ENCODE peak calls at places on chromosomes 7 and 10, in four cellular contexts. K, P, A and F are unnamed samples.

GRCh38 chr10:101063548-101064414 is 2.0 kb downstream of the KAZALD1 start:
- DNase-seq in K (no peak), P (no peak), A (peak; percentile 3), F (no peak)

GRCh38 chr10:32972929-32973328 is 14.9 kb upstream of the ITGB1 start:
- DNase-seq in K (no peak), P (no peak), A (no peak), F (no peak)

GRCh38 chr10:107442035-107442505 is 277.6 kb upstream of the SORCS1 start:
- DNase-seq in K (peak; percentile 31), P (peak; percentile 43), A (peak; percentile 9), F (peak; percentile 19)

GRCh38 chr7:47361746-47362215 is 220.1 kb downstream of the TNS3 start:
- DNase-seq in K (peak; percentile 60), P (peak; percentile 89), A (no peak), F (peak; percentile 94)

GRCh38 chr7:6175642-6176041 is 96.8 kb downstream of the CYTH3 start:
- DNase-seq in K (peak; percentile 69), P (peak; percentile 43), A (no peak), F (peak; percentile 6)

GRCh38 chr10:122464158-122464510 is 2.8 kb downstream of the HTRA1 start:
- DNase-seq in K (no peak), P (no peak), A (no peak), F (no peak)

GRCh38 chr10:3197354-3198003 is 24.9 kb upstream of the PITRM1 start:
- DNase-seq in K (peak; percentile 84), P (peak; percentile 91), A (peak; percentile 44), F (peak; percentile 69)

GRCh38 chr10:4074559-4075407 is 289.8 kb upstream of the KLF6 start:
- DNase-seq in K (no peak), P (peak; percentile 45), A (no peak), F (no peak)

GRCh38 chr7:149005427-149006344 is 22.6 kb downstream of the PDIA4 start:
- DNase-seq in K (peak; percentile 74), P (peak; percentile 63), A (peak; percentile 66), F (no peak)

GRCh38 chr10:8325417-8325980 is 271.0 kb downstream of the GATA3 start:
- DNase-seq in K (no peak), P (no peak), A (no peak), F (no peak)

GRCh38 chr7:86889501-86889900 is 170.0 kb downstream of the ELAPOR2 start:
- DNase-seq in K (no peak), P (no peak), A (no peak), F (no peak)

GRCh38 chr10:5547934-5548660 is 23.3 kb downstream of the CALML3 start:
- DNase-seq in K (no peak), P (peak; percentile 56), A (no peak), F (no peak)

GRCh38 chr10:129742742-129743550 is 221.1 kb downstream of the EBF3 start:
- DNase-seq in K (no peak), P (no peak), A (no peak), F (no peak)

GRCh38 chr10:61197022-61197421 is 253.0 kb upstream of the RHOBTB1 start:
- DNase-seq in K (peak; percentile 21), P (no peak), A (no peak), F (no peak)

GRCh38 chr10:69101451-69102095 is 13.7 kb downstream of the SRGN start:
- DNase-seq in K (peak; percentile 34), P (peak; percentile 58), A (no peak), F (no peak)

GRCh38 chr7:28996836-28997235 is 38.7 kb upstream of the TRIL start:
- DNase-seq in K (peak; percentile 20), P (no peak), A (no peak), F (no peak)

GRCh38 chr10:19904202-19904661 is 88.0 kb downstream of the PLXDC2 start:
- DNase-seq in K (no peak), P (peak; percentile 94), A (no peak), F (peak; percentile 89)

GRCh38 chr7:1539346-1540321 is 9.1 kb downstream of the MAFK start:
- DNase-seq in K (no peak), P (peak; percentile 42), A (no peak), F (no peak)

GRCh38 chr10:123175389-123176387 is 21.5 kb downstream of the BUB3 start:
- DNase-seq in K (no peak), P (no peak), A (no peak), F (no peak)

GRCh38 chr10:121459765-121460453 is 138.3 kb downstream of the FGFR2 start:
- DNase-seq in K (no peak), P (peak; percentile 71), A (no peak), F (peak; percentile 90)

GRCh38 chr10:28906934-28907333 is 229.6 kb downstream of the BAMBI start:
- DNase-seq in K (peak; percentile 55), P (no peak), A (no peak), F (no peak)

GRCh38 chr10:132630666-132631347 is 93.2 kb downstream of the INPP5A start:
- DNase-seq in K (no peak), P (no peak), A (no peak), F (no peak)

GRCh38 chr10:62650411-62650810 is 154.1 kb upstream of the ADO start:
- DNase-seq in K (no peak), P (no peak), A (no peak), F (no peak)

GRCh38 chr10:59830601-59831259 is 75.6 kb downstream of the CCDC6 start:
- DNase-seq in K (peak; percentile 70), P (peak; percentile 59), A (peak; percentile 37), F (peak; percentile 46)

GRCh38 chr10:78390817-78391216 is 357.2 kb downstream of the RPS24 start:
- DNase-seq in K (no peak), P (no peak), A (no peak), F (no peak)

GRCh38 chr10:112519129-112519761 is 72.2 kb downstream of the VTI1A start:
- DNase-seq in K (no peak), P (no peak), A (no peak), F (no peak)

GRCh38 chr10:87059401-87059800 is 35.2 kb downstream of the GLUD1 start:
- DNase-seq in K (no peak), P (no peak), A (no peak), F (no peak)

GRCh38 chr10:42638053-42638820 is at the start of gene ZNF33B:
- DNase-seq in K (peak; percentile 93), P (peak; percentile 95), A (peak; percentile 97), F (peak; percentile 57)

GRCh38 chr7:81079736-81080135 is 160.9 kb upstream of the SEMA3C start:
- DNase-seq in K (no peak), P (peak; percentile 1), A (no peak), F (no peak)

GRCh38 chr7:81074406-81074805 is 155.6 kb upstream of the SEMA3C start:
- DNase-seq in K (no peak), P (no peak), A (no peak), F (no peak)

GRCh38 chr7:81070956-81071355 is 152.1 kb upstream of the SEMA3C start:
- DNase-seq in K (no peak), P (no peak), A (no peak), F (no peak)

GRCh38 chr7:81075150-81075549 is 156.3 kb upstream of the SEMA3C start:
- DNase-seq in K (no peak), P (peak; percentile 52), A (no peak), F (peak; percentile 39)
- TF ChIP-seq CTCF in K (no peak), P (no peak), A (no peak), F (no peak)

DNA sequence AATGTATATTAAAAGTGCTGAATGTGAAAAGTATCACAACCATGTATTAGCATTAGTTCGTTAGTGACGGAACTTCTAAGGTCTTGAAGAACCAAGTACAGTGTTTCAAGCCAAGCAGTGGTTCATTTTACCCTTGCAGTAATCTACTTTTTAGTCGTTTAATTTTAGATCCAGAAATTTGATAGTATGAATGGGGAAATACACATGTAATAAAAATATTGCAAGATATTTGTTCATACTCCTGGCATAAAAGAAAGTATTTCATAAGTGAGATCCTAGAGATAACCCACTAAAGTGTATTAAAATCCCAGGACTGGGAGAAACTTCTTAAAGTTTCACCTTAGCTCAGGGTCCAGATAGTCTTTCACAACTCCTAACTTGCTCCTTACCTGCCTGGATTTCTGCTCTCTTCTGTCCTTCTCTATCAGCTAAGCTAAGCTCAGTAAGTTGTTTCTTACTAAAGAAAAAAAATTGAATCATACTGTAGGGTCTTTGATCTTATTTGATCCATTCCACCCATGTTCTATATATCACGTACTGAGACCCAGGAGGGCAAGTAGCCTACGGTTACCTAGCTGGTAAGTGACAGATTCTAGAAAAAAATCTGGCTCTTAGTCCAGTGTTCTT is 1.5 kb downstream of the BCAP29 start:
- DNase-seq in K (peak; percentile 48), P (peak; percentile 18), A (no peak), F (no peak)
- H3K4me3 ChIP-seq in K (peak overlapping the region; percentile 57), P (peak overlapping the region; percentile 79), A (no peak overlapping the region), F (peak overlapping the region; percentile 79)

GRCh38 chr7:102286237-102287081 is at the start of gene SH2B2:
- DNase-seq in K (peak; percentile 60), P (peak; percentile 19), A (peak; percentile 64), F (no peak)
- TF ChIP-seq CTCF in K (no peak), P (no peak), A (no peak), F (no peak)

GRCh38 chr10:23694921-23695824 is 256.3 kb downstream of the OTUD1 start:
- DNase-seq in K (no peak), P (no peak), A (peak; percentile 26), F (no peak)

GRCh38 chr10:23695825-23696420 is 257.0 kb downstream of the OTUD1 start:
- DNase-seq in K (no peak), P (no peak), A (no peak), F (no peak)

GRCh38 chr10:23693398-23693797 is 254.5 kb downstream of the OTUD1 start:
- DNase-seq in K (no peak), P (no peak), A (no peak), F (no peak)

GRCh38 chr10:23694446-23694920 is 255.6 kb downstream of the OTUD1 start:
- DNase-seq in K (no peak), P (peak; percentile 1), A (no peak), F (no peak)

DNA sequence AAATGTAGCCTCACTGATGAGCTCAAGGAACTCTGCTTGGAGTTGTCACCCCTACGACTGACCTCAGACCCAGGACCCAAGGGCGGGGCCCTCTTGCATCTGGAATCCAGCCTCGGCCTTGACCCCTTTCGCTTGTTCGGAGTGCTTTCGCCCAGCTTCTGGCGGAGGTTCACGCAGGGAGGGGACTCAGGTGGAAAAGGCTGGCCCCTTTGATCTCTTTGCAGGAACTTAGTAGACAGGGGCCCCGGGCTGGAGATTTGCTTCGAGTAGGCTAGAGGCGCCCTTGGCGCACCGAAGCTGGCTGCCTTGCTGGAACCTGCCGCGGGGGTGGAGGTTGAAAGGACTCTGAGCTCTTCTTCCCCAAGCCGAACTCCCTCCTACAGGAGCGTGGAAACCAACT is 255.0 kb downstream of the OTUD1 start:
- DNase-seq in K (no peak), P (no peak), A (no peak), F (no peak)
- H3K4me3 ChIP-seq in K (no peak overlapping the region), P (no peak overlapping the region), A (no peak overlapping the region), F (no peak overlapping the region)

DNA sequence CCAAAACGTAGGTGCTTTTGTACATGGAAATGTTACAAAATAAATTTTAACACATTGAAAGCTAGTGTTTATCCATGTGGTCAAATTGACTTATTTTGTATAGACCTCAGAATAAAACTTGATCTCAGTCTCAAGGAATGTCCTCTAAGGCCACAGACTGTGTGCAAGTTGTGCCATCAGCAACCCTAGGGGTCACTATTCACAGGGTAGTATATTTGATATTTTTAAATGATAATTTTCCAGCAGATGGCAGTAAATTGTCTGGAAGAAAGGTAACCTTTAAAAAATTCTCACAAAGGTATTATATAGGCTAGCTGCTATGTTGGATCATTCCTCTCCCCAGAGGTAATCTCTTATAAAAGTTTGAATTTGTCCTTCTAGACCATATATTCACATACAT is 12.9 kb upstream of the SNX10 start:
- DNase-seq in K (peak; percentile 19), P (no peak), A (peak; percentile 46), F (no peak)
- TF ChIP-seq CTCF in K (no peak), P (peak; percentile 13), A (peak; percentile 49), F (no peak)